ENCODE peak calls at places on chromosome 19, in five cellular contexts. R, S, W, M and C are unnamed samples.

GRCh38 chr19:2428027-2428690 is 773 bp upstream of the TIMM13 start:
- DNase-seq in R (peak; percentile 8), S (no peak), W (peak; percentile 24), M (peak; percentile 41), C (peak; percentile 67)

GRCh38 chr19:50419580-50420035 is 870 bp downstream of the SPIB start:
- DNase-seq in R (no peak), S (peak; percentile 74), W (no peak), M (no peak), C (no peak)

GRCh38 chr19:8320564-8321066 is 560 bp downstream of the NDUFA7 start:
- DNase-seq in R (no peak), S (no peak), W (no peak), M (no peak), C (no peak)

GRCh38 chr19:49746206-49746958 is 16.7 kb downstream of the TSKS start:
- DNase-seq in R (no peak), S (peak; percentile 58), W (peak; percentile 38), M (peak; percentile 29), C (peak; percentile 72)

GRCh38 chr19:14003279-14004051 is 2.7 kb downstream of the RFX1 start:
- DNase-seq in R (no peak), S (no peak), W (no peak), M (no peak), C (no peak)

GRCh38 chr19:52898101-52898500 is 666 bp upstream of the ZNF320 start:
- DNase-seq in R (no peak), S (no peak), W (no peak), M (no peak), C (no peak)

GRCh38 chr19:17159466-17160393 is 55.4 kb upstream of the USE1 start:
- DNase-seq in R (peak; percentile 6), S (no peak), W (no peak), M (no peak), C (no peak)

GRCh38 chr19:47021536-47022139 is 2.0 kb downstream of the NPAS1 start:
- DNase-seq in R (no peak), S (no peak), W (peak; percentile 20), M (no peak), C (no peak)

GRCh38 chr19:47305309-47305751 is 4.3 kb upstream of the C5AR1 start:
- DNase-seq in R (peak; percentile 90), S (peak; percentile 88), W (peak; percentile 79), M (peak; percentile 73), C (peak; percentile 84)

GRCh38 chr19:8973501-8974091 is 36.6 kb downstream of the MUC16 start:
- DNase-seq in R (no peak), S (no peak), W (peak; percentile 10), M (no peak), C (no peak)

GRCh38 chr19:16887353-16888265 is 1.2 kb upstream of the F2RL3 start:
- DNase-seq in R (no peak), S (no peak), W (no peak), M (no peak), C (no peak)

GRCh38 chr19:7137120-7137519 is 67.6 kb downstream of the ZNF557 start:
- DNase-seq in R (no peak), S (no peak), W (no peak), M (no peak), C (no peak)

GRCh38 chr19:57587529-57587928 is 3.6 kb downstream of the ZIK1 start:
- DNase-seq in R (peak; percentile 87), S (no peak), W (peak; percentile 85), M (no peak), C (no peak)

GRCh38 chr19:22332924-22333323 is 46.7 kb downstream of the ZNF729 start:
- DNase-seq in R (no peak), S (no peak), W (peak; percentile 9), M (no peak), C (no peak)

GRCh38 chr19:31962565-31962996 is 382.8 kb upstream of the ZNF507 start:
- DNase-seq in R (no peak), S (no peak), W (peak; percentile 42), M (no peak), C (no peak)

GRCh38 chr19:12913871-12914690 is 5.0 kb downstream of the SYCE2 start:
- DNase-seq in R (no peak), S (peak; percentile 80), W (peak; percentile 43), M (no peak), C (no peak)

GRCh38 chr19:14004619-14005380 is 1.3 kb downstream of the RFX1 start:
- DNase-seq in R (no peak), S (peak; percentile 74), W (no peak), M (peak; percentile 47), C (peak; percentile 84)

GRCh38 chr19:30677702-30678101 is 305.5 kb downstream of the ZNF536 start:
- DNase-seq in R (no peak), S (no peak), W (no peak), M (no peak), C (no peak)

GRCh38 chr19:12953456-12954149 is 3.4 kb downstream of the GADD45GIP1 start:
- DNase-seq in R (no peak), S (no peak), W (no peak), M (no peak), C (no peak)

GRCh38 chr19:16895467-16896097 is 6.8 kb downstream of the F2RL3 start:
- DNase-seq in R (no peak), S (no peak), W (no peak), M (no peak), C (no peak)

GRCh38 chr19:18059902-18060301 is 26.8 kb downstream of the IL12RB1 start:
- DNase-seq in R (no peak), S (no peak), W (no peak), M (no peak), C (no peak)

GRCh38 chr19:47093254-47093653 is 20.3 kb downstream of the ZC3H4 start:
- DNase-seq in R (no peak), S (no peak), W (no peak), M (no peak), C (no peak)

GRCh38 chr19:33684550-33685303 is 63.0 kb downstream of the CHST8 start:
- DNase-seq in R (no peak), S (no peak), W (no peak), M (no peak), C (peak; percentile 61)

GRCh38 chr19:46660601-46661019 is 372 bp downstream of the DACT3 start:
- DNase-seq in R (no peak), S (no peak), W (no peak), M (no peak), C (no peak)

GRCh38 chr19:8631425-8631819 is 989 bp downstream of the NFILZ start:
- DNase-seq in R (peak; percentile 36), S (peak; percentile 58), W (peak; percentile 85), M (no peak), C (no peak)

GRCh38 chr19:51749979-51750378 is 1.7 kb downstream of the FPR1 start:
- DNase-seq in R (no peak), S (no peak), W (peak; percentile 67), M (no peak), C (no peak)

GRCh38 chr19:13827656-13828055 is 32.4 kb downstream of the ZSWIM4 start:
- DNase-seq in R (no peak), S (no peak), W (no peak), M (no peak), C (no peak)

GRCh38 chr19:33705860-33706259 is 84.1 kb downstream of the CHST8 start:
- DNase-seq in R (no peak), S (no peak), W (no peak), M (no peak), C (peak; percentile 20)

GRCh38 chr19:7628589-7629311 is 595 bp downstream of the XAB2 start:
- DNase-seq in R (no peak), S (no peak), W (no peak), M (no peak), C (no peak)

GRCh38 chr19:18479964-18480723 is 41.7 kb downstream of the ELL start:
- DNase-seq in R (peak; percentile 64), S (peak; percentile 80), W (peak; percentile 66), M (peak; percentile 49), C (peak; percentile 81)

GRCh38 chr19:11659612-11660011 is 62.3 kb downstream of the ZNF627 start:
- DNase-seq in R (peak; percentile 12), S (no peak), W (no peak), M (no peak), C (no peak)

GRCh38 chr19:39126593-39127187 is 1.1 kb downstream of the PAK4 start:
- DNase-seq in R (no peak), S (peak; percentile 86), W (peak; percentile 38), M (peak; percentile 86), C (no peak)

GRCh38 chr19:39127812-39128510 is 2.4 kb downstream of the PAK4 start:
- DNase-seq in R (no peak), S (no peak), W (no peak), M (peak; percentile 87), C (no peak)

GRCh38 chr19:39129116-39129515 is 3.5 kb downstream of the PAK4 start:
- DNase-seq in R (no peak), S (no peak), W (no peak), M (no peak), C (no peak)

GRCh38 chr19:39130337-39131254 is 5.0 kb downstream of the PAK4 start:
- DNase-seq in R (no peak), S (no peak), W (no peak), M (no peak), C (no peak)

GRCh38 chr19:39128511-39129079 is 3.0 kb downstream of the PAK4 start:
- DNase-seq in R (no peak), S (peak; percentile 82), W (no peak), M (no peak), C (no peak)
- H3K27ac ChIP-seq in R (no peak overlapping the region), S (peak overlapping the region; percentile 94), W (no peak overlapping the region), M (peak overlapping the region; percentile 90), C (peak overlapping the region; percentile 4)

GRCh38 chr19:27974082-27974513 is 1238.9 kb downstream of the UQCRFS1 start:
- DNase-seq in R (no peak), S (no peak), W (peak; percentile 56), M (peak; percentile 43), C (no peak)

GRCh38 chr19:27972291-27973040 is 1240.5 kb downstream of the UQCRFS1 start:
- DNase-seq in R (no peak), S (no peak), W (peak; percentile 90), M (no peak), C (no peak)

GRCh38 chr19:27975419-27976005 is 1237.4 kb downstream of the UQCRFS1 start:
- DNase-seq in R (no peak), S (no peak), W (no peak), M (no peak), C (no peak)

GRCh38 chr19:27971071-27971470 is 1241.9 kb downstream of the UQCRFS1 start:
- DNase-seq in R (no peak), S (no peak), W (peak; percentile 88), M (no peak), C (no peak)

GRCh38 chr19:27971869-27972268 is 1241.1 kb downstream of the UQCRFS1 start:
- DNase-seq in R (no peak), S (no peak), W (no peak), M (no peak), C (no peak)
- H3K27ac ChIP-seq in R (no peak overlapping the region), S (no peak overlapping the region), W (no peak overlapping the region), M (no peak overlapping the region), C (no peak overlapping the region)

DNA sequence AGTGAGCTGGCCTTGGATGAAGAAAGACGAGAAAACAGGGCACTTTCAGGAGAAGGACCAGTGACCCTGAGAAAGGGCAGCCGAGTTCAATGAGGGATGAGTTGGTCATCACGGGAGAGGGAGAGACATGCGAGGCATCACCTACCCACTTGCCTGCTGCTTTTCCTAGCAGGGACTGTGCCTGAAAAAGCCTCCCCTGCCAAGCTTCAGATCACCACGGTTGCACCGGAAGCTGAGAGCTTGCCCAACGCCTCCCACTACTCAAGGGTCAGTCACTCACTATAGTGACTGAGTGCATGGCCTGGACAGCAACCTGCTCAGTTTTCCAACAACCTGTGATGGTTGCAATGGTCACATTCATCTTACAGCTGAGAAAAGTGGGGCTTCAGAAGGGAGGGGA is 12.6 kb upstream of the EPHX3 start:
- DNase-seq in R (no peak), S (no peak), W (no peak), M (no peak), C (no peak)
- H3K27ac ChIP-seq in R (no peak overlapping the region), S (no peak overlapping the region), W (no peak overlapping the region), M (no peak overlapping the region), C (peak overlapping the region; percentile 11)

GRCh38 chr19:41407271-41407670 is 9.7 kb downstream of the BCKDHA start:
- DNase-seq in R (no peak), S (no peak), W (peak; percentile 44), M (no peak), C (no peak)
- H3K27ac ChIP-seq in R (no peak overlapping the region), S (no peak overlapping the region), W (no peak overlapping the region), M (no peak overlapping the region), C (peak overlapping the region; percentile 88)